ENCODE peak calls at places on chromosomes 5 and 9, in eight cellular contexts. A is stimulated activated CD8-positive, alpha-beta memory T cell treated with anti-CD3 and anti-CD28 coated beads, Interleukin-15, amount 100 ng/mL, for 1 hour; G is H4; X is NCI-H2171 treated with DMSO at 0.1 percent for 48 hours; W is activated gamma-delta T cell treated with Interleukin-2 at 50 U/mL for 16 hours; R is RPMI7951; Y is AG08396; T is activated CD4-positive, alpha-beta T cell treated with anti-CD3 and anti-CD28 coated beads, Interleukin-2, amount 50 U/mL, for 48 hours. F is an unnamed sample.

GRCh38 chr9:121271368-121272351 is 3.7 kb downstream of the GSN start:
- DNase-seq in A (no peak), G (peak; percentile 84), X (no peak), W (no peak), R (peak; percentile 93), Y (peak; percentile 63), T (no peak), F (no peak)

GRCh38 chr5:61805101-61805500 is 473.0 kb downstream of the ZSWIM6 start:
- DNase-seq in A (no peak), G (peak; percentile 83), X (no peak), W (no peak), R (peak; percentile 73), Y (peak; percentile 64), T (no peak), F (peak; percentile 45)

GRCh38 chr5:72366324-72366976 is 46.3 kb downstream of the PTCD2 start:
- DNase-seq in A (no peak), G (peak; percentile 67), X (peak; percentile 42), W (no peak), R (peak; percentile 72), Y (peak; percentile 37), T (peak; percentile 13), F (peak; percentile 79)

GRCh38 chr5:72920690-72921089 is 35.2 kb upstream of the FCHO2 start:
- DNase-seq in A (no peak), G (no peak), X (peak; percentile 35), W (no peak), R (peak; percentile 30), Y (no peak), T (no peak), F (peak; percentile 10)

GRCh38 chr5:151805414-151806225 is 33.9 kb downstream of the G3BP1 start:
- DNase-seq in A (no peak), G (no peak), X (no peak), W (no peak), R (no peak), Y (no peak), T (no peak), F (no peak)

GRCh38 chr9:73065439-73065838 is 86.2 kb upstream of the ANXA1 start:
- DNase-seq in A (no peak), G (no peak), X (no peak), W (no peak), R (no peak), Y (no peak), T (no peak), F (no peak)

GRCh38 chr5:2174572-2174971 is 291.8 kb upstream of the IRX4 start:
- DNase-seq in A (no peak), G (no peak), X (no peak), W (no peak), R (no peak), Y (no peak), T (no peak), F (no peak)

GRCh38 chr5:141869514-141869913 is 8.7 kb downstream of the PCDH1 start:
- DNase-seq in A (no peak), G (no peak), X (no peak), W (no peak), R (no peak), Y (no peak), T (no peak), F (no peak)

GRCh38 chr9:109968332-109968657 is 188.3 kb downstream of the PALM2AKAP2 start:
- DNase-seq in A (no peak), G (no peak), X (no peak), W (no peak), R (no peak), Y (no peak), T (no peak), F (no peak)

GRCh38 chr9:87656485-87656884 is 69.4 kb upstream of the CTSL start:
- DNase-seq in A (no peak), G (no peak), X (no peak), W (no peak), R (no peak), Y (peak; percentile 60), T (no peak), F (no peak)

GRCh38 chr9:91817493-91818225 is 132.4 kb downstream of the ROR2 start:
- DNase-seq in A (no peak), G (peak; percentile 56), X (no peak), W (no peak), R (no peak), Y (peak; percentile 59), T (no peak), F (peak; percentile 50)

GRCh38 chr9:115770521-115770920 is 383.1 kb upstream of the PAPPA start:
- DNase-seq in A (no peak), G (no peak), X (no peak), W (no peak), R (peak; percentile 54), Y (no peak), T (no peak), F (no peak)

GRCh38 chr5:77312411-77312810 is 101.9 kb downstream of the PDE8B start:
- DNase-seq in A (no peak), G (no peak), X (no peak), W (no peak), R (peak; percentile 28), Y (peak; percentile 35), T (no peak), F (no peak)

GRCh38 chr5:173318881-173319609 is 9.2 kb downstream of the STC2 start:
- DNase-seq in A (no peak), G (no peak), X (no peak), W (no peak), R (peak; percentile 58), Y (no peak), T (no peak), F (no peak)

GRCh38 chr5:78806544-78806943 is 158.0 kb upstream of the LHFPL2 start:
- DNase-seq in A (no peak), G (peak; percentile 57), X (no peak), W (no peak), R (peak; percentile 99), Y (peak; percentile 68), T (no peak), F (no peak)

F was measured in NCI-H82.